ENCODE peak calls at places on chromosomes 2 and 18, in ten cellular contexts. One of them, this sample, is unnamed.

GRCh38 chr2:176001281-176001902 is 675 bp downstream of the LNPK start:
- DNase-seq in gastrocnemius medialis: peak
- DNase-seq in stimulated activated CD4-positive, alpha-beta T cell treated with anti-CD3 and anti-CD28 coated beads, Interleukin-15, amount 100 ng/mL, for 24 hours: peak
- DNase-seq in ACHN: peak
- DNase-seq in NCI-H1105: peak
- DNase-seq in putamen: peak
- DNase-seq in AG10803: peak
- DNase-seq in NCI-H69: peak
- DNase-seq in GM19239: peak
- DNase-seq in GM12864: peak
- DNase-seq in this sample: peak

GRCh38 chr18:47249602-47250001 is 1.9 kb downstream of the SKOR2 start:
- DNase-seq in NCI-H1105: no peak
- DNase-seq in GM12864: no peak
- DNase-seq in stimulated activated CD4-positive, alpha-beta T cell treated with anti-CD3 and anti-CD28 coated beads, Interleukin-15, amount 100 ng/mL, for 24 hours: no peak
- DNase-seq in ACHN: no peak
- DNase-seq in GM19239: no peak
- DNase-seq in NCI-H69: no peak
- DNase-seq in AG10803: no peak
- DNase-seq in gastrocnemius medialis: no peak
- DNase-seq in putamen: no peak
- DNase-seq in this sample: no peak

GRCh38 chr2:111052621-111053020 is 68.1 kb upstream of the BCL2L11 start:
- DNase-seq in gastrocnemius medialis: no peak
- DNase-seq in stimulated activated CD4-positive, alpha-beta T cell treated with anti-CD3 and anti-CD28 coated beads, Interleukin-15, amount 100 ng/mL, for 24 hours: no peak
- DNase-seq in NCI-H1105: no peak
- DNase-seq in NCI-H69: no peak
- DNase-seq in AG10803: no peak
- DNase-seq in GM19239: no peak
- DNase-seq in putamen: no peak
- DNase-seq in ACHN: no peak
- DNase-seq in GM12864: no peak
- DNase-seq in this sample: no peak

GRCh38 chr2:18976112-18976961 is 382.1 kb downstream of the OSR1 start:
- DNase-seq in AG10803: peak
- DNase-seq in putamen: no peak
- DNase-seq in GM19239: no peak
- DNase-seq in ACHN: peak
- DNase-seq in GM12864: peak
- DNase-seq in NCI-H69: no peak
- DNase-seq in stimulated activated CD4-positive, alpha-beta T cell treated with anti-CD3 and anti-CD28 coated beads, Interleukin-15, amount 100 ng/mL, for 24 hours: no peak
- DNase-seq in NCI-H1105: no peak
- DNase-seq in gastrocnemius medialis: no peak
- DNase-seq in this sample: no peak

GRCh38 chr18:63603772-63604171 is 16.6 kb downstream of the SERPINB13 start:
- DNase-seq in stimulated activated CD4-positive, alpha-beta T cell treated with anti-CD3 and anti-CD28 coated beads, Interleukin-15, amount 100 ng/mL, for 24 hours: no peak
- DNase-seq in gastrocnemius medialis: no peak
- DNase-seq in NCI-H69: no peak
- DNase-seq in AG10803: peak
- DNase-seq in putamen: no peak
- DNase-seq in NCI-H1105: no peak
- DNase-seq in GM12864: peak
- DNase-seq in GM19239: no peak
- DNase-seq in ACHN: no peak
- DNase-seq in this sample: no peak

GRCh38 chr2:238093181-238094140 is 6.7 kb upstream of the ESPNL start:
- DNase-seq in GM12864: no peak
- DNase-seq in GM19239: no peak
- DNase-seq in NCI-H69: no peak
- DNase-seq in NCI-H1105: no peak
- DNase-seq in putamen: no peak
- DNase-seq in AG10803: no peak
- DNase-seq in ACHN: no peak
- DNase-seq in stimulated activated CD4-positive, alpha-beta T cell treated with anti-CD3 and anti-CD28 coated beads, Interleukin-15, amount 100 ng/mL, for 24 hours: no peak
- DNase-seq in gastrocnemius medialis: no peak
- DNase-seq in this sample: no peak

GRCh38 chr2:60555794-60556161 is 2.3 kb upstream of the BCL11A start:
- DNase-seq in putamen: no peak
- DNase-seq in NCI-H1105: no peak
- DNase-seq in gastrocnemius medialis: no peak
- DNase-seq in stimulated activated CD4-positive, alpha-beta T cell treated with anti-CD3 and anti-CD28 coated beads, Interleukin-15, amount 100 ng/mL, for 24 hours: no peak
- DNase-seq in AG10803: no peak
- DNase-seq in NCI-H69: no peak
- DNase-seq in ACHN: no peak
- DNase-seq in GM12864: no peak
- DNase-seq in GM19239: no peak
- DNase-seq in this sample: no peak

GRCh38 chr2:237865623-237866041 is 6.2 kb downstream of the RAMP1 start:
- DNase-seq in stimulated activated CD4-positive, alpha-beta T cell treated with anti-CD3 and anti-CD28 coated beads, Interleukin-15, amount 100 ng/mL, for 24 hours: no peak
- DNase-seq in gastrocnemius medialis: no peak
- DNase-seq in NCI-H69: peak
- DNase-seq in NCI-H1105: no peak
- DNase-seq in GM19239: no peak
- DNase-seq in GM12864: no peak
- DNase-seq in AG10803: no peak
- DNase-seq in ACHN: no peak
- DNase-seq in putamen: no peak
- DNase-seq in this sample: no peak

GRCh38 chr2:29394311-29394710 is 279.1 kb downstream of the CLIP4 start:
- DNase-seq in stimulated activated CD4-positive, alpha-beta T cell treated with anti-CD3 and anti-CD28 coated beads, Interleukin-15, amount 100 ng/mL, for 24 hours: no peak
- DNase-seq in GM12864: no peak
- DNase-seq in AG10803: no peak
- DNase-seq in NCI-H1105: no peak
- DNase-seq in GM19239: no peak
- DNase-seq in NCI-H69: no peak
- DNase-seq in gastrocnemius medialis: no peak
- DNase-seq in ACHN: no peak
- DNase-seq in putamen: no peak
- DNase-seq in this sample: no peak

GRCh38 chr2:36965751-36966369 is 476 bp downstream of the STRN start:
- DNase-seq in GM19239: no peak
- DNase-seq in stimulated activated CD4-positive, alpha-beta T cell treated with anti-CD3 and anti-CD28 coated beads, Interleukin-15, amount 100 ng/mL, for 24 hours: peak
- DNase-seq in NCI-H69: peak
- DNase-seq in gastrocnemius medialis: peak
- DNase-seq in NCI-H1105: peak
- DNase-seq in AG10803: no peak
- DNase-seq in ACHN: peak
- DNase-seq in GM12864: no peak
- DNase-seq in putamen: no peak
- DNase-seq in this sample: peak

GRCh38 chr2:85799215-85799956 is 45.6 kb downstream of the ATOH8 start:
- DNase-seq in gastrocnemius medialis: peak
- DNase-seq in stimulated activated CD4-positive, alpha-beta T cell treated with anti-CD3 and anti-CD28 coated beads, Interleukin-15, amount 100 ng/mL, for 24 hours: peak
- DNase-seq in NCI-H1105: no peak
- DNase-seq in ACHN: peak
- DNase-seq in NCI-H69: peak
- DNase-seq in putamen: no peak
- DNase-seq in GM19239: no peak
- DNase-seq in GM12864: no peak
- DNase-seq in AG10803: no peak
- DNase-seq in this sample: no peak

GRCh38 chr18:58484989-58485962 is 143.6 kb downstream of the ALPK2 start:
- DNase-seq in gastrocnemius medialis: no peak
- DNase-seq in AG10803: no peak
- DNase-seq in NCI-H1105: no peak
- DNase-seq in NCI-H69: peak
- DNase-seq in ACHN: no peak
- DNase-seq in putamen: no peak
- DNase-seq in GM12864: no peak
- DNase-seq in GM19239: no peak
- DNase-seq in stimulated activated CD4-positive, alpha-beta T cell treated with anti-CD3 and anti-CD28 coated beads, Interleukin-15, amount 100 ng/mL, for 24 hours: no peak
- DNase-seq in this sample: no peak

GRCh38 chr2:43676322-43677050 is at the start of gene C1GALT1C1L:
- DNase-seq in ACHN: peak
- DNase-seq in NCI-H69: peak
- DNase-seq in stimulated activated CD4-positive, alpha-beta T cell treated with anti-CD3 and anti-CD28 coated beads, Interleukin-15, amount 100 ng/mL, for 24 hours: peak
- DNase-seq in GM12864: no peak
- DNase-seq in putamen: peak
- DNase-seq in NCI-H1105: peak
- DNase-seq in AG10803: peak
- DNase-seq in gastrocnemius medialis: peak
- DNase-seq in GM19239: no peak
- DNase-seq in this sample: peak

GRCh38 chr2:207681431-207681830 is 30.0 kb upstream of the CCNYL1 start:
- DNase-seq in putamen: no peak
- DNase-seq in NCI-H69: no peak
- DNase-seq in NCI-H1105: no peak
- DNase-seq in ACHN: no peak
- DNase-seq in AG10803: no peak
- DNase-seq in GM12864: no peak
- DNase-seq in stimulated activated CD4-positive, alpha-beta T cell treated with anti-CD3 and anti-CD28 coated beads, Interleukin-15, amount 100 ng/mL, for 24 hours: no peak
- DNase-seq in GM19239: no peak
- DNase-seq in gastrocnemius medialis: no peak
- DNase-seq in this sample: no peak

GRCh38 chr2:44553456-44553855 is 191.7 kb downstream of the CAMKMT start:
- DNase-seq in NCI-H1105: no peak
- DNase-seq in NCI-H69: no peak
- DNase-seq in GM19239: no peak
- DNase-seq in GM12864: no peak
- DNase-seq in putamen: no peak
- DNase-seq in stimulated activated CD4-positive, alpha-beta T cell treated with anti-CD3 and anti-CD28 coated beads, Interleukin-15, amount 100 ng/mL, for 24 hours: no peak
- DNase-seq in gastrocnemius medialis: no peak
- DNase-seq in ACHN: no peak
- DNase-seq in AG10803: peak
- DNase-seq in this sample: no peak

GRCh38 chr2:195677884-195678283 is 20.9 kb downstream of the SLC39A10 start:
- DNase-seq in GM19239: no peak
- DNase-seq in NCI-H1105: no peak
- DNase-seq in stimulated activated CD4-positive, alpha-beta T cell treated with anti-CD3 and anti-CD28 coated beads, Interleukin-15, amount 100 ng/mL, for 24 hours: no peak
- DNase-seq in NCI-H69: no peak
- DNase-seq in AG10803: no peak
- DNase-seq in putamen: no peak
- DNase-seq in gastrocnemius medialis: no peak
- DNase-seq in ACHN: no peak
- DNase-seq in GM12864: no peak
- DNase-seq in this sample: no peak

GRCh38 chr2:208033701-208034502 is 8.6 kb upstream of the PLEKHM3 start:
- DNase-seq in NCI-H1105: no peak
- DNase-seq in GM19239: no peak
- DNase-seq in gastrocnemius medialis: peak
- DNase-seq in GM12864: peak
- DNase-seq in putamen: no peak
- DNase-seq in AG10803: no peak
- DNase-seq in NCI-H69: peak
- DNase-seq in stimulated activated CD4-positive, alpha-beta T cell treated with anti-CD3 and anti-CD28 coated beads, Interleukin-15, amount 100 ng/mL, for 24 hours: peak
- DNase-seq in ACHN: peak
- DNase-seq in this sample: peak

GRCh38 chr2:127611076-127611925 is 34.7 kb upstream of the GPR17 start:
- DNase-seq in NCI-H69: no peak
- DNase-seq in stimulated activated CD4-positive, alpha-beta T cell treated with anti-CD3 and anti-CD28 coated beads, Interleukin-15, amount 100 ng/mL, for 24 hours: no peak
- DNase-seq in putamen: no peak
- DNase-seq in GM12864: no peak
- DNase-seq in GM19239: no peak
- DNase-seq in gastrocnemius medialis: no peak
- DNase-seq in NCI-H1105: no peak
- DNase-seq in ACHN: no peak
- DNase-seq in AG10803: no peak
- DNase-seq in this sample: no peak

GRCh38 chr2:235045336-235045972 is 93.6 kb downstream of the SH3BP4 start:
- DNase-seq in NCI-H1105: no peak
- DNase-seq in AG10803: no peak
- DNase-seq in NCI-H69: no peak
- DNase-seq in putamen: no peak
- DNase-seq in gastrocnemius medialis: no peak
- DNase-seq in GM12864: peak
- DNase-seq in stimulated activated CD4-positive, alpha-beta T cell treated with anti-CD3 and anti-CD28 coated beads, Interleukin-15, amount 100 ng/mL, for 24 hours: no peak
- DNase-seq in ACHN: no peak
- DNase-seq in GM19239: peak
- DNase-seq in this sample: no peak

GRCh38 chr18:11937874-11938478 is 29.9 kb upstream of the MPPE1 start:
- DNase-seq in putamen: peak
- DNase-seq in NCI-H69: peak
- DNase-seq in ACHN: peak
- DNase-seq in AG10803: peak
- DNase-seq in GM19239: peak
- DNase-seq in NCI-H1105: peak
- DNase-seq in stimulated activated CD4-positive, alpha-beta T cell treated with anti-CD3 and anti-CD28 coated beads, Interleukin-15, amount 100 ng/mL, for 24 hours: peak
- DNase-seq in gastrocnemius medialis: peak
- DNase-seq in GM12864: peak
- DNase-seq in this sample: peak

GRCh38 chr18:79507546-79508480 is 112.1 kb downstream of the NFATC1 start:
- DNase-seq in NCI-H69: peak
- DNase-seq in GM19239: no peak
- DNase-seq in ACHN: peak
- DNase-seq in putamen: peak
- DNase-seq in gastrocnemius medialis: peak
- DNase-seq in GM12864: no peak
- DNase-seq in NCI-H1105: no peak
- DNase-seq in AG10803: peak
- DNase-seq in stimulated activated CD4-positive, alpha-beta T cell treated with anti-CD3 and anti-CD28 coated beads, Interleukin-15, amount 100 ng/mL, for 24 hours: peak
- DNase-seq in this sample: no peak

GRCh38 chr18:75170916-75171315 is 38.0 kb downstream of the PTGR3 start:
- DNase-seq in AG10803: no peak
- DNase-seq in NCI-H69: no peak
- DNase-seq in putamen: no peak
- DNase-seq in gastrocnemius medialis: no peak
- DNase-seq in GM12864: no peak
- DNase-seq in GM19239: no peak
- DNase-seq in ACHN: no peak
- DNase-seq in NCI-H1105: no peak
- DNase-seq in stimulated activated CD4-positive, alpha-beta T cell treated with anti-CD3 and anti-CD28 coated beads, Interleukin-15, amount 100 ng/mL, for 24 hours: no peak
- DNase-seq in this sample: no peak

GRCh38 chr2:29606105-29606871 is 315.1 kb downstream of the ALK start:
- DNase-seq in putamen: no peak
- DNase-seq in gastrocnemius medialis: no peak
- DNase-seq in ACHN: peak
- DNase-seq in GM19239: no peak
- DNase-seq in NCI-H69: peak
- DNase-seq in GM12864: no peak
- DNase-seq in AG10803: peak
- DNase-seq in stimulated activated CD4-positive, alpha-beta T cell treated with anti-CD3 and anti-CD28 coated beads, Interleukin-15, amount 100 ng/mL, for 24 hours: no peak
- DNase-seq in NCI-H1105: no peak
- DNase-seq in this sample: no peak

GRCh38 chr2:107635883-107636282 is 190.8 kb upstream of the RGPD4 start:
- DNase-seq in ACHN: no peak
- DNase-seq in GM12864: no peak
- DNase-seq in AG10803: peak
- DNase-seq in putamen: no peak
- DNase-seq in gastrocnemius medialis: no peak
- DNase-seq in stimulated activated CD4-positive, alpha-beta T cell treated with anti-CD3 and anti-CD28 coated beads, Interleukin-15, amount 100 ng/mL, for 24 hours: no peak
- DNase-seq in GM19239: no peak
- DNase-seq in NCI-H69: no peak
- DNase-seq in NCI-H1105: no peak
- DNase-seq in this sample: no peak

GRCh38 chr2:186595219-186595618 is 5.4 kb downstream of the ITGAV start:
- DNase-seq in NCI-H69: no peak
- DNase-seq in NCI-H1105: no peak
- DNase-seq in ACHN: no peak
- DNase-seq in AG10803: no peak
- DNase-seq in GM12864: no peak
- DNase-seq in gastrocnemius medialis: no peak
- DNase-seq in putamen: no peak
- DNase-seq in stimulated activated CD4-positive, alpha-beta T cell treated with anti-CD3 and anti-CD28 coated beads, Interleukin-15, amount 100 ng/mL, for 24 hours: no peak
- DNase-seq in GM19239: no peak
- DNase-seq in this sample: no peak

GRCh38 chr2:136281281-136282117 is 163.6 kb upstream of the CXCR4 start:
- DNase-seq in GM19239: no peak
- DNase-seq in putamen: no peak
- DNase-seq in NCI-H69: no peak
- DNase-seq in GM12864: no peak
- DNase-seq in NCI-H1105: no peak
- DNase-seq in AG10803: no peak
- DNase-seq in gastrocnemius medialis: no peak
- DNase-seq in stimulated activated CD4-positive, alpha-beta T cell treated with anti-CD3 and anti-CD28 coated beads, Interleukin-15, amount 100 ng/mL, for 24 hours: peak
- DNase-seq in ACHN: no peak
- DNase-seq in this sample: no peak